ENCODE peak calls at places on chromosome 19, in eight cellular contexts. X, V, O, Y, Q, F, H and S are unnamed samples.
A peak's percentile ranks its signal among the peaks of the same experiment; 100 is the strongest.

GRCh38 chr19:56765107-56765506 is 75.4 kb downstream of the PEG3 start:
- DNase-seq in X (peak; percentile 64), V (no peak), O (no peak), Y (no peak), Q (peak; percentile 55), F (no peak), H (no peak), S (no peak)

GRCh38 chr19:51980116-51980736 is 6.4 kb downstream of the ZNF350 start:
- DNase-seq in X (no peak), V (no peak), O (no peak), Y (no peak), Q (no peak), F (no peak), H (no peak), S (no peak)

GRCh38 chr19:17236831-17237543 is 8.7 kb downstream of the NR2F6 start:
- DNase-seq in X (no peak), V (no peak), O (no peak), Y (no peak), Q (peak; percentile 49), F (no peak), H (no peak), S (no peak)

GRCh38 chr19:27806471-27807070 is 1406.4 kb downstream of the UQCRFS1 start:
- DNase-seq in X (no peak), V (no peak), O (no peak), Y (no peak), Q (no peak), F (no peak), H (no peak), S (no peak)

GRCh38 chr19:2372076-2372612 is 12.1 kb downstream of the TMPRSS9 start:
- DNase-seq in X (no peak), V (no peak), O (no peak), Y (no peak), Q (no peak), F (no peak), H (no peak), S (no peak)

GRCh38 chr19:38392707-38393308 is 4.3 kb downstream of the SPRED3 start:
- DNase-seq in X (peak; percentile 26), V (no peak), O (no peak), Y (no peak), Q (no peak), F (no peak), H (no peak), S (peak; percentile 56)

GRCh38 chr19:53881482-53882390 is at the start of gene PRKCG:
- DNase-seq in X (peak; percentile 69), V (peak; percentile 68), O (no peak), Y (no peak), Q (peak; percentile 69), F (peak; percentile 72), H (no peak), S (peak; percentile 66)

GRCh38 chr19:14381689-14382474 is 638 bp downstream of the ADGRE5 start:
- DNase-seq in X (peak; percentile 74), V (no peak), O (peak; percentile 55), Y (peak; percentile 46), Q (peak; percentile 66), F (peak; percentile 78), H (no peak), S (peak; percentile 85)

GRCh38 chr19:11180346-11180745 is 17.0 kb downstream of the KANK2 start:
- DNase-seq in X (no peak), V (no peak), O (no peak), Y (no peak), Q (no peak), F (no peak), H (no peak), S (no peak)

GRCh38 chr19:8641908-8642547 is 11.6 kb downstream of the NFILZ start:
- DNase-seq in X (peak; percentile 67), V (no peak), O (no peak), Y (peak; percentile 27), Q (no peak), F (no peak), H (no peak), S (peak; percentile 62)

GRCh38 chr19:5690955-5691204 is 785 bp downstream of the RPL36 start:
- DNase-seq in X (no peak), V (no peak), O (no peak), Y (no peak), Q (no peak), F (no peak), H (no peak), S (no peak)

GRCh38 chr19:4066682-4067395 is at the start of gene ZBTB7A:
- DNase-seq in X (peak; percentile 63), V (no peak), O (peak; percentile 58), Y (no peak), Q (peak; percentile 91), F (peak; percentile 94), H (no peak), S (peak; percentile 90)

GRCh38 chr19:19955208-19955607 is 54.5 kb downstream of the ZNF93 start:
- DNase-seq in X (no peak), V (no peak), O (no peak), Y (no peak), Q (no peak), F (no peak), H (no peak), S (no peak)

GRCh38 chr19:958967-959685 is 25.0 kb upstream of the WDR18 start:
- DNase-seq in X (peak; percentile 36), V (no peak), O (no peak), Y (peak; percentile 68), Q (no peak), F (no peak), H (no peak), S (peak; percentile 46)

GRCh38 chr19:51531349-51532315 is at the start of gene SIGLEC6:
- DNase-seq in X (no peak), V (no peak), O (no peak), Y (no peak), Q (peak; percentile 67), F (peak; percentile 76), H (no peak), S (no peak)

GRCh38 chr19:6023085-6023682 is 45.2 kb upstream of the RANBP3 start:
- DNase-seq in X (no peak), V (no peak), O (no peak), Y (peak; percentile 34), Q (peak; percentile 53), F (peak; percentile 24), H (no peak), S (peak; percentile 51)

GRCh38 chr19:51125421-51126075 is 842 bp downstream of the SIGLEC9 start:
- DNase-seq in X (no peak), V (no peak), O (no peak), Y (no peak), Q (no peak), F (peak; percentile 47), H (no peak), S (no peak)

GRCh38 chr19:45901912-45902650 is at the start of gene MYPOP:
- DNase-seq in X (peak; percentile 39), V (no peak), O (no peak), Y (no peak), Q (no peak), F (no peak), H (no peak), S (no peak)

GRCh38 chr19:13906525-13906904 is 514 bp downstream of the CC2D1A start:
- DNase-seq in X (no peak), V (no peak), O (no peak), Y (peak; percentile 61), Q (no peak), F (peak; percentile 88), H (no peak), S (peak; percentile 53)

GRCh38 chr19:4586691-4587090 is 27.2 kb upstream of the SEMA6B start:
- DNase-seq in X (peak; percentile 33), V (no peak), O (no peak), Y (no peak), Q (no peak), F (no peak), H (no peak), S (no peak)

GRCh38 chr19:5897189-5897969 is 6.2 kb downstream of the NDUFA11 start:
- DNase-seq in X (no peak), V (no peak), O (no peak), Y (no peak), Q (no peak), F (no peak), H (no peak), S (no peak)

GRCh38 chr19:55383789-55384575 is at the start of gene TMEM238:
- DNase-seq in X (peak; percentile 78), V (peak; percentile 62), O (no peak), Y (no peak), Q (peak; percentile 80), F (peak; percentile 88), H (no peak), S (peak; percentile 77)

GRCh38 chr19:3275068-3275582 is 50.7 kb downstream of the CELF5 start:
- DNase-seq in X (peak; percentile 85), V (peak; percentile 49), O (no peak), Y (no peak), Q (no peak), F (no peak), H (no peak), S (peak; percentile 55)

GRCh38 chr19:289651-290538 is 1.3 kb downstream of the PLPP2 start:
- DNase-seq in X (peak; percentile 96), V (no peak), O (no peak), Y (peak; percentile 87), Q (peak; percentile 36), F (peak; percentile 85), H (no peak), S (peak; percentile 85)

GRCh38 chr19:35790981-35791813 is 15.8 kb downstream of the ARHGAP33 start:
- DNase-seq in X (no peak), V (no peak), O (no peak), Y (no peak), Q (no peak), F (no peak), H (no peak), S (no peak)